ENCODE peak calls at places on chromosomes 12 and 14, in seven cellular contexts. G is aorta; Q is kidney; B is suprapubic skin; W is tibial nerve; X is mesendoderm; C is CD4-positive, CD25-positive, alpha-beta regulatory T cell. F is an unnamed sample. For H3K4me1, the result is how much of the 10 kb centered on the place peaks cover.

GRCh38 chr14:35362911-35363374 is 41.6 kb downstream of the NFKBIA start:
- DNase-seq in G (peak), Q (peak), B (no peak), W (no peak), X (no peak), C (no peak), F (peak)

GRCh38 chr12:16573652-16574077 is 32.3 kb downstream of the LMO3 start:
- DNase-seq in G (no peak), Q (no peak), B (no peak), W (peak), X (peak), C (no peak), F (no peak)

GRCh38 chr14:61322011-61322798 is 826 bp downstream of the PRKCH start:
- DNase-seq in G (no peak), Q (peak), B (no peak), W (no peak), X (no peak), C (peak), F (no peak)

GRCh38 chr12:48189331-48190125 is 6.1 kb downstream of the CCDC184 start:
- DNase-seq in G (peak), Q (no peak), B (no peak), W (peak), X (peak), C (peak), F (peak)

GRCh38 chr14:61474671-61475070 is 153.3 kb downstream of the PRKCH start:
- DNase-seq in G (no peak), Q (no peak), B (no peak), W (no peak), X (no peak), C (no peak), F (no peak)

GRCh38 chr14:58812050-58812690 is 174.4 kb downstream of the DACT1 start:
- DNase-seq in G (no peak), Q (no peak), B (no peak), W (no peak), X (peak), C (no peak), F (no peak)

GRCh38 chr14:90677484-90678045 is 138.7 kb downstream of the TTC7B start:
- DNase-seq in G (no peak), Q (no peak), B (no peak), W (no peak), X (no peak), C (no peak), F (no peak)

GRCh38 chr14:69048456-69048855 is 69.4 kb upstream of the ACTN1 start:
- DNase-seq in G (no peak), Q (no peak), B (no peak), W (no peak), X (no peak), C (no peak), F (no peak)

GRCh38 chr14:33569844-33570716 is 380.8 kb downstream of the EGLN3 start:
- DNase-seq in G (no peak), Q (no peak), B (no peak), W (no peak), X (no peak), C (no peak), F (no peak)

GRCh38 chr12:13099066-13099909 is 4.2 kb downstream of the GSG1 start:
- DNase-seq in G (peak), Q (no peak), B (no peak), W (no peak), X (no peak), C (no peak), F (no peak)

GRCh38 chr12:47282206-47282605 is 202.4 kb upstream of the AMIGO2 start:
- DNase-seq in G (no peak), Q (no peak), B (no peak), W (no peak), X (no peak), C (no peak), F (no peak)

DNA sequence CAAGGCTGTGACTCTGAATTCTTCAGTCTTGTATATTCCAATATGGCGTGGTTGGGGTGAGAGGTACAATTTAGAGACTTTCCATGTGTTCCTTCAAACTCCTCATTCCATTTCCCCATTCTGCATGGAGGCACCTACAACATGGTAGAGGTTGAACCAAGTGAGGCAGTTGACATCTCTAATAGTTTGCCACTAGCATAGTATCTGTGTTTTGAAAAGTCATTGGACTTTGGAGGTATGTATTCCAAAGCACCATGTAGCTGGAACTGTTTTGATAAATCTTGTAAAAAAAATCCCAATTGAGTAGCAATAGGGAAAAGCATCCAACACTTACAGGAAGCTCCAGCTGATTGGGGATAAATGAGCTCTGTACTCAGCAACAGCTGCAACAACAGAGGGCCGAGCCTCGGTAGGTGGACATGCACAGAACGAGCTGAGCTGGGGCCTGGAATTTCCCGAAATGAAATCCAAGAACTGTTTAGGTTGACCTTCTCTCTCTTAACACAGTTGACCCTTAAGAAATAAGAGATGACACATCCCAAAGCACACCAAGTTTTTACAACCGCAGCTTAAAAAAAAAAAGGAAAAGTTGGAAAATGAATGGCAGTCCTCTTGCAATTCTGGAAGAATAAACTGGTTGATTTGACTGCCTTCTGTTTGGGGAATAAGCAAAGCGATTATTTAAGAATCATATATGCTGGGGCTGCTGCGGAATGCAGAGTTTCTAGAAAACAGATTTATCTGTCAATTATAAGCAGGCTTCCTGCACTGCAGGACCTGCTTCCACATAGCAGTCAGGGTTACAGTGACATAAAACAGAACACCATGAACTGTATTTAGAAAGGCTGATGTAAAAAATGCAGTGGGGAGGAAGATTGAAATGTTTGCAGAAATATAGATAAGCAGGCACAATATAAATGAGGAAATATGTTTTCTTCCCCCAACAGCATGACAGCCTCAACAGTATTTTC is 194.6 kb upstream of the KRR1 start:
- DNase-seq in G (peak), Q (peak), B (no peak), W (peak), X (no peak), C (no peak), F (peak)
- H3K4me1 ChIP-seq in G (under half), Q (under half), B (under half), W (under half), X (under half), C (under half), F (under half)

GRCh38 chr12:53049582-53050318 is at the start of gene TNS2:
- DNase-seq in G (peak), Q (peak), B (peak), W (peak), X (peak), C (no peak), F (no peak)

GRCh38 chr12:53048780-53049401 is 974 bp upstream of the TNS2 start:
- DNase-seq in G (peak), Q (peak), B (peak), W (peak), X (peak), C (no peak), F (peak)

GRCh38 chr12:53046655-53047220 is 3.1 kb upstream of the TNS2 start:
- DNase-seq in G (peak), Q (peak), B (peak), W (peak), X (peak), C (no peak), F (peak)

GRCh38 chr12:53047221-53048032 is 2.4 kb upstream of the TNS2 start:
- DNase-seq in G (peak), Q (peak), B (peak), W (peak), X (peak), C (peak), F (peak)

GRCh38 chr12:53048033-53048779 is 1.7 kb upstream of the TNS2 start:
- DNase-seq in G (peak), Q (peak), B (no peak), W (peak), X (peak), C (no peak), F (peak)
- H3K4me3 ChIP-seq in G (peak), Q (peak), B (peak), W (peak), X (no peak), C (no peak), F (peak)

GRCh38 chr14:22070119-22070982 is 396.7 kb upstream of the OR4E1 start:
- DNase-seq in G (no peak), Q (peak), B (no peak), W (no peak), X (peak), C (peak), F (no peak)
- H3K4me1 ChIP-seq in G (under half), Q (under half), B (under half), W (under half), X (under half), C (under half), F (under half)

DNA sequence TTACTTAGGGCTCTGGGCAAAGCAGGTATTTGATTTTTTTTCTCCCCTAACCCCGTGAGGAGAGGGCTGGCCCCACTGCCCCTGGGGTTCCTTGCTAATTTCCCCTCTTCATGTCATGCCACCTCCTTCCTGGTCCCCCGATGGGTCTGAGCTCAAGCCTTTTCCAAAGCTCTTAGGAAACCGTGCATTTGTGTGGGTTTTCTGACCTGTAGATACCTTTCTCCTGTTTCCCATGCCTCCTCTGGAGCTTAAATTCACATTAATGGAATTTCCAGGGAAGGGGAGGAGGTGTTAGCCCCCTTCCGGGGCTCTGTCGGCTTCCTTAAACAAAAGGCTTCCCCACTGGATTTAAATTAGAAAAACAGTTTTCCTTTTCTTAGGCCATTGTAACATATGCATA is 12.6 kb downstream of the SFSWAP start:
- DNase-seq in G (no peak), Q (no peak), B (no peak), W (no peak), X (peak), C (no peak), F (no peak)
- H3K4me3 ChIP-seq in G (no peak), Q (no peak), B (no peak), W (no peak), X (no peak), C (no peak), F (no peak)

DNA sequence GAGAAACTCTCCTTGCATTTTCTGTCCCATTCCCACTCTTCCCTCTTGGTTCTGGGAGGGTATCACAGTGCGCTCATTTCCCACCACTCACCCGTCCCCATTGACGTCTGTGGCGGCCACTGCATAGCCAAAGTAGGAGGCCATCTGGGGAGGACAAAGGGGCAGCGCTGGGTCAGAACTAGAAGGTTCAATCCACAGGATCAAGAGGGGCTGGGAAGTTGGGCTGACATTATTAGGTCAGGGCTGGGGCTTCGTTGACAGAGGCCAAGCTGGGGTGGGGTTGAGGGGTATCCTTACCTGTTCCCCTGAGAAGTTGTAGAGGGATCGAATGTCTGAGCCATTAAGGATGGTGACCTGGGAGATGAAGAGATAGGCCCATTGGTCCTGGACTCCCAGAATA is 13.5 kb downstream of the ITGA5 start:
- DNase-seq in G (peak), Q (no peak), B (no peak), W (no peak), X (no peak), C (no peak), F (no peak)
- H3K4me1 ChIP-seq in G (under half), Q (under half), B (under half), W (under half), X (under half), C (under half), F (under half)

DNA sequence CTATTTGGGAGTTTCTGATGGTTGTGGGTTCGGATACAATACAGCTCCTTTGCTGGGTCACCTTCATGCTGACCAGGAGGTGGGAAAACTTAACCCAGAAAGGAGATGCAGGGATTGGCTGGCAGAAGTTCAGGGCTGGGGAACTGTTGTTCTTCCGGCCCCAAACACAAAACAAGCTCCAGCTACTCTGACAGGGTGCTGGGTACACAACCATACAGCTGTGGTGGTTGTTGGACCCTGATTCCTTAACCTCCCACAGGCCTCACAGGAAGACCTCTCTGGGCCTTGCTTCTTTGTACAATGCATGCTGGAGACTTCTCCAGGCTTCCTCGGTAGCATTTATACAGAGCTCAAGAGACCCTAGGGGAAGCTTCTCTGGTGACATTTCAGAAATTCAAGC is 47.6 kb downstream of the CPM start:
- DNase-seq in G (no peak), Q (no peak), B (no peak), W (no peak), X (no peak), C (no peak), F (peak)
- H3K4me3 ChIP-seq in G (no peak), Q (no peak), B (no peak), W (no peak), X (no peak), C (no peak), F (no peak)

DNA sequence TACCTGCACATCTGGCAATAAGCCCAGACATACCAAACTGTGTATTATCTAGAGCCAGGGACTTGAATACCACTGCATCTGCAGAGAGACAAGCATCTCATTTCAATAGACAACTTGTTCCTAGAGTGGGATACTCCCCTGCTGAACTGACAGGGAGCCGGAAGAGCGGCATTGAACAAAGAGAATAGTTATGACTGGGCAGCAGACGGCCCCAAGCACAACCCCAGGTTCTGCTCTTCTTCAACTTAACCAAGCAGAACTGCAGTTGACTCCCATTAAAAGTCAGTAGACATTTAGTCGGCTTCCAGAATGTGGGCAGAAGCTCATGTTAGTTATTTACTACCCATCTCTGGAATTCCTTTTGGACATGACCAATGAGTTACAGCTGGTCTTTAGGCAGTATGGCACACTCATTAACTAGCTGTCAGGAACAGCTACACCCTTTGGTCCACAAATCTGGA is 112.9 kb downstream of the HMGA2 start:
- DNase-seq in G (no peak), Q (no peak), B (no peak), W (no peak), X (no peak), C (no peak), F (no peak)
- H3K4me1 ChIP-seq in G (under half), Q (under half), B (under half), W (under half), X (under half), C (under half), F (under half)

F was measured in SJSA1.